ENCODE peak calls at places on chromosomes 16 and 17, in six cellular contexts. S is GM12891, Y is GM12878, C is SK-N-SH, H is H1, D is HepG2. U is an unnamed sample.

GRCh38 chr17:3738562-3739295 is 15.0 kb downstream of the HASPIN start:
- DNase-seq in Y (no peak), D (no peak), S (no peak), H (no peak), C (no peak), U (no peak)

GRCh38 chr16:12652924-12653323 is 150.8 kb downstream of the CPPED1 start:
- DNase-seq in S (no peak), Y (no peak), C (no peak), H (no peak), D (no peak), U (no peak)

GRCh38 chr17:76140661-76141211 is 309 bp downstream of the FOXJ1 start:
- DNase-seq in C (no peak), S (no peak), H (no peak), Y (no peak), D (no peak), U (no peak)

GRCh38 chr17:37791434-37791833 is 46.6 kb upstream of the HNF1B start:
- DNase-seq in S (peak; percentile 39), D (peak; percentile 45), C (peak; percentile 19), Y (no peak), H (no peak), U (peak; percentile 32)

GRCh38 chr16:19771796-19772195 is 53.7 kb downstream of the IQCK start:
- DNase-seq in Y (no peak), C (no peak), S (no peak), H (no peak), D (no peak), U (no peak)

GRCh38 chr17:61360318-61360717 is 39.3 kb upstream of the TBX2 start:
- DNase-seq in Y (no peak), H (no peak), D (no peak), S (no peak), C (no peak), U (no peak)

GRCh38 chr16:66269631-66270332 is 96.7 kb upstream of the CDH5 start:
- DNase-seq in D (no peak), Y (no peak), H (no peak), C (no peak), S (no peak), U (no peak)

GRCh38 chr17:77254961-77255741 is 114.4 kb downstream of the SEC14L1 start:
- DNase-seq in Y (no peak), C (peak; percentile 68), S (no peak), H (no peak), D (peak; percentile 73), U (no peak)

GRCh38 chr17:35804658-35805192 is 4.6 kb upstream of the TAF15 start:
- DNase-seq in C (peak; percentile 81), H (peak; percentile 47), Y (peak; percentile 48), S (peak; percentile 69), D (peak; percentile 88), U (peak; percentile 57)

GRCh38 chr17:77038860-77039555 is 101.8 kb upstream of the SEC14L1 start:
- DNase-seq in D (no peak), S (no peak), H (no peak), C (no peak), Y (no peak), U (no peak)

GRCh38 chr17:67829331-67829730 is 4.0 kb downstream of the BPTF start:
- DNase-seq in C (no peak), D (no peak), S (no peak), H (no peak), Y (peak; percentile 49), U (no peak)

GRCh38 chr16:2586241-2586640 is 48.4 kb downstream of the PDPK1 start:
- DNase-seq in H (no peak), D (no peak), S (no peak), C (peak; percentile 51), Y (no peak), U (no peak)

GRCh38 chr16:86410076-86410475 is 100.3 kb upstream of the FOXF1 start:
- DNase-seq in S (no peak), Y (no peak), H (no peak), D (no peak), C (no peak), U (no peak)

GRCh38 chr16:16828913-16829398 is 450.0 kb downstream of the NPIPA7 start:
- DNase-seq in C (no peak), H (no peak), D (no peak), S (no peak), Y (no peak), U (no peak)

GRCh38 chr16:10556240-10556639 is 24.2 kb downstream of the EMP2 start:
- DNase-seq in C (no peak), H (no peak), D (no peak), S (no peak), Y (no peak), U (no peak)

GRCh38 chr17:83054518-83055125 is 24.8 kb upstream of the METRNL start:
- DNase-seq in Y (no peak), H (no peak), C (no peak), D (no peak), S (no peak), U (no peak)

GRCh38 chr17:16437083-16437482 is 21.7 kb downstream of the TRPV2 start:
- DNase-seq in C (no peak), S (no peak), D (no peak), Y (no peak), H (no peak), U (no peak)

GRCh38 chr17:61422116-61422799 is 22.6 kb downstream of the TBX2 start:
- DNase-seq in H (no peak), C (no peak), Y (no peak), D (no peak), S (no peak), U (no peak)

GRCh38 chr17:45316271-45317112 is at the start of gene MAP3K14:
- DNase-seq in S (no peak), Y (no peak), D (peak; percentile 68), H (no peak), C (peak; percentile 87), U (peak; percentile 53)

GRCh38 chr17:16001498-16001897 is 1.9 kb downstream of the TTC19 start:
- DNase-seq in Y (no peak), C (no peak), H (no peak), D (no peak), S (no peak), U (no peak)

GRCh38 chr17:75636381-75637142 is 3.3 kb downstream of the SMIM5 start:
- DNase-seq in C (no peak), H (no peak), D (no peak), Y (no peak), S (no peak), U (no peak)

GRCh38 chr17:10025224-10025623 is 120.2 kb upstream of the RCVRN start:
- DNase-seq in H (no peak), Y (no peak), S (no peak), C (no peak), D (no peak), U (no peak)

GRCh38 chr17:41909088-41909487 is 9.7 kb downstream of the ACLY start:
- DNase-seq in Y (no peak), S (no peak), D (no peak), C (no peak), H (no peak), U (no peak)

GRCh38 chr17:36777118-36777517 is 160.2 kb upstream of the LHX1 start:
- DNase-seq in S (no peak), D (no peak), Y (no peak), H (no peak), C (no peak), U (no peak)

GRCh38 chr17:78903101-78903779 is at the start of gene CEP295NL:
- DNase-seq in C (peak; percentile 78), Y (no peak), D (peak; percentile 47), H (no peak), S (no peak), U (no peak)

GRCh38 chr16:53781023-53781605 is 77.2 kb downstream of the FTO start:
- DNase-seq in S (no peak), H (no peak), D (peak; percentile 68), Y (no peak), C (no peak), U (no peak)
- TF ChIP-seq POLR2AphosphoS5 in S (no peak), H (no peak), D (no peak), Y (no peak), C (no peak), U (no peak)

GRCh38 chr16:75099738-75100615 is 16.6 kb downstream of the LDHD start:
- DNase-seq in S (no peak), C (peak; percentile 29), H (no peak), Y (no peak), D (no peak), U (no peak)

GRCh38 chr16:75097191-75097761 is 19.3 kb downstream of the LDHD start:
- DNase-seq in D (no peak), S (no peak), C (no peak), Y (no peak), H (no peak), U (no peak)

GRCh38 chr16:75096730-75097129 is 19.9 kb downstream of the LDHD start:
- DNase-seq in H (peak; percentile 46), S (no peak), Y (no peak), C (peak; percentile 44), D (no peak), U (no peak)

GRCh38 chr16:75099075-75099667 is 17.4 kb downstream of the LDHD start:
- DNase-seq in D (no peak), Y (no peak), H (no peak), S (no peak), C (peak; percentile 42), U (no peak)

GRCh38 chr16:75097941-75098897 is 18.4 kb downstream of the LDHD start:
- DNase-seq in Y (no peak), H (no peak), D (no peak), S (peak; percentile 55), C (no peak), U (no peak)
- TF ChIP-seq TAF1 in Y (no peak), H (no peak), D (no peak), S (no peak), C (no peak), U (no peak)

GRCh38 chr17:2337811-2338657 is 733 bp downstream of the SGSM2 start:
- DNase-seq in S (peak; percentile 64), H (no peak), Y (no peak), D (peak; percentile 46), C (peak; percentile 94), U (peak; percentile 72)
- TF ChIP-seq POLR2AphosphoS5 in S (no peak), H (no peak), Y (no peak), D (no peak), C (no peak), U (no peak)

GRCh38 chr16:81511371-81511770 is 66.8 kb downstream of the CMIP start:
- DNase-seq in C (no peak), Y (no peak), D (peak; percentile 86), H (no peak), S (no peak), U (no peak)
- TF ChIP-seq TAF1 in C (no peak), Y (no peak), D (no peak), H (no peak), S (no peak), U (no peak)

DNA sequence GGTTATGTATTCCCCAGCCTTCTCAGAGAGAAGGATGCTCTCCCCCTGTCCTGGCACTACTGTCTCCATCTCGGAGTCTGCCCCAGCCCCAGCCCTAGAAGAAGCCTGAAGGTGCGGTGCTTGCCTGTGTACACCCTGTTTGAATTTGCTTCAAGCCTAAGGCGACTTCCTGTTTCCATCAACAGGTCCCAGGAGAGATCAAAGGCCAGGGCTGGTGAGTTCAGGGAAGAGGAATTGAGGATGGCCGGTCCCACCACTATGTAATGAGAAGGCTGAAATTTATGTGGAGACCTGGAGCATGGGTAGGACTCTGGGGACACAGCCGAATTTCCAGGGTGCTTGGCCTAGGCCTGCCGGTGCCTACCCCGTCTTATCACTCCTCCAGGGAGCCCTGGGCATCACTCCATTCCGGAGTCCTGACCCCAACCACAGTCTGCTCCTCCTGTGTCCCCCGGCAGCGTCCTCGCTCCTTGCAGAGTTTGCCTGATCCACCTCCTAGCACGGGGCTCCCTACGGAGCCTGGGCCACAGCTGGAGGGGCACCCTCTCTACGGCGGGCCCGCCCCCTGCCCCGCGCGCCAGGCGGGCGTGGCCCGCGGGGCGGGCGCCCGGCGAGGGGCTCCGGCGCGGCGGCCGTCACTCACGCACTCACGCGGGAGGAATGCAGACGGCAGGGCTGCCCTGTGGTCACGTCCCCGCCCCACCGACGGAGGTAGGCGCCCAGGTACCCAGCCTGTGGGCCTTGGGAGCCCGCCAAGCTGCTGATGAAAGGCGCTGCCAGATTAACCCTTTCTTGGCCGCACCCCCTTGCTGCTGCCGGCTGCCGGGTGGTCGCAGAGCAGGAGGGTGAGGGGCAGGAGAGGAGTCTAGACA is 53.8 kb upstream of the TAC4 start:
- DNase-seq in S (no peak), D (peak; percentile 65), C (peak; percentile 79), H (no peak), Y (no peak), U (no peak)
- TF ChIP-seq POLR2AphosphoS5 in S (no peak), D (no peak), C (no peak), H (no peak), Y (no peak), U (no peak)

U was measured in GM12892.